ENCODE peak calls at places on chromosomes 1 and 21, in seven cellular contexts. I is HCT116, U is GM23248, B is HepG2, N is MM.1S, E is fibroblast of lung, T is IMR-90. R is an unnamed sample.

GRCh38 chr1:14415396-14415795 is 183.1 kb upstream of the KAZN start:
- DNase-seq in I (no peak), U (no peak), B (no peak), N (peak; percentile 18), E (no peak), T (no peak), R (peak; percentile 62)

GRCh38 chr1:158203693-158204457 is 23.2 kb downstream of the CD1D start:
- DNase-seq in I (peak; percentile 69), U (peak; percentile 75), B (peak; percentile 49), N (peak; percentile 54), E (peak; percentile 78), T (peak; percentile 76), R (peak; percentile 81)

GRCh38 chr1:161020573-161021167 is at the start of gene F11R:
- DNase-seq in I (no peak), U (peak; percentile 45), B (peak; percentile 62), N (peak; percentile 71), E (no peak), T (no peak), R (no peak)

GRCh38 chr1:47752560-47752959 is 244.6 kb downstream of the TRABD2B start:
- DNase-seq in I (no peak), U (no peak), B (no peak), N (no peak), E (no peak), T (no peak), R (no peak)

GRCh38 chr1:15543589-15544568 is 17.2 kb downstream of the DNAJC16 start:
- DNase-seq in I (no peak), U (peak; percentile 81), B (no peak), N (no peak), E (peak; percentile 8), T (peak; percentile 67), R (no peak)

GRCh38 chr1:52786148-52786547 is 56.4 kb upstream of the ZYG11A start:
- DNase-seq in I (no peak), U (no peak), B (no peak), N (no peak), E (no peak), T (no peak), R (no peak)

GRCh38 chr1:211537253-211537652 is 41.7 kb downstream of the SLC30A1 start:
- DNase-seq in I (no peak), U (peak; percentile 38), B (no peak), N (no peak), E (no peak), T (peak; percentile 35), R (no peak)

GRCh38 chr1:234437423-234438171 is 41.4 kb downstream of the TARBP1 start:
- DNase-seq in I (no peak), U (peak; percentile 36), B (peak; percentile 9), N (no peak), E (no peak), T (no peak), R (no peak)

GRCh38 chr1:65844990-65845757 is 52.5 kb downstream of the PDE4B start:
- DNase-seq in I (no peak), U (no peak), B (no peak), N (no peak), E (peak; percentile 74), T (no peak), R (no peak)

GRCh38 chr1:100928128-100928527 is 32.2 kb downstream of the SLC30A7 start:
- DNase-seq in I (no peak), U (no peak), B (no peak), N (no peak), E (no peak), T (no peak), R (no peak)

GRCh38 chr1:33918368-33918767 is 54.5 kb downstream of the HMGB4 start:
- DNase-seq in I (no peak), U (peak; percentile 78), B (no peak), N (no peak), E (peak; percentile 44), T (peak; percentile 27), R (no peak)

GRCh38 chr1:33088119-33088906 is 7.4 kb downstream of the AZIN2 start:
- DNase-seq in I (no peak), U (peak; percentile 24), B (no peak), N (peak; percentile 15), E (no peak), T (peak; percentile 34), R (no peak)

GRCh38 chr1:221149111-221149510 is 269.9 kb downstream of the HLX start:
- DNase-seq in I (no peak), U (peak; percentile 80), B (no peak), N (no peak), E (peak; percentile 63), T (peak; percentile 45), R (no peak)

GRCh38 chr21:17612023-17612564 is 607 bp downstream of the BTG3 start:
- DNase-seq in I (no peak), U (peak; percentile 69), B (no peak), N (peak; percentile 33), E (peak; percentile 40), T (peak; percentile 59), R (no peak)

GRCh38 chr1:156513189-156513588 is 12.6 kb upstream of the MEF2D start:
- DNase-seq in I (no peak), U (peak; percentile 23), B (no peak), N (no peak), E (peak; percentile 72), T (peak; percentile 53), R (no peak)

GRCh38 chr1:220307528-220308100 is 35.4 kb upstream of the RAB3GAP2 start:
- DNase-seq in I (no peak), U (peak; percentile 5), B (no peak), N (no peak), E (no peak), T (no peak), R (no peak)

GRCh38 chr21:45989355-45990048 is 7.9 kb downstream of the COL6A1 start:
- DNase-seq in I (no peak), U (no peak), B (no peak), N (no peak), E (no peak), T (no peak), R (no peak)

GRCh38 chr1:29671446-29671845 is 435.1 kb downstream of the PTPRU start:
- DNase-seq in I (no peak), U (no peak), B (no peak), N (no peak), E (no peak), T (no peak), R (no peak)

GRCh38 chr1:38005195-38006007 is at the start of gene FHL3:
- DNase-seq in I (no peak), U (peak; percentile 73), B (peak; percentile 51), N (no peak), E (peak; percentile 38), T (peak; percentile 33), R (peak; percentile 64)

GRCh38 chr1:9690440-9691107 is 39.0 kb downstream of the PIK3CD start:
- DNase-seq in I (no peak), U (no peak), B (no peak), N (no peak), E (no peak), T (no peak), R (no peak)
- H3K4me2 ChIP-seq in I (peak overlapping the region; percentile 94), U (peak overlapping the region; percentile 45), B (peak overlapping the region; percentile 76), N (no peak overlapping the region), E (peak overlapping the region; percentile 85), T (peak overlapping the region; percentile 79), R (no peak overlapping the region)

GRCh38 chr1:97925161-97925560 is 4.3 kb upstream of the DPYD start:
- DNase-seq in I (no peak), U (no peak), B (no peak), N (no peak), E (no peak), T (no peak), R (no peak)
- H2AFZ ChIP-seq in I (no peak overlapping the region), U (no peak overlapping the region), B (no peak overlapping the region), N (no peak overlapping the region), E (no peak overlapping the region), T (no peak overlapping the region), R (no peak overlapping the region)

GRCh38 chr1:206472886-206473285 is 2.6 kb downstream of the IKBKE start:
- DNase-seq in I (no peak), U (no peak), B (no peak), N (no peak), E (no peak), T (no peak), R (no peak)

GRCh38 chr1:206471415-206471801 is 1.1 kb downstream of the IKBKE start:
- DNase-seq in I (no peak), U (no peak), B (no peak), N (no peak), E (no peak), T (no peak), R (no peak)

GRCh38 chr1:206470692-206471414 is 577 bp downstream of the IKBKE start:
- DNase-seq in I (no peak), U (peak; percentile 90), B (peak; percentile 68), N (peak; percentile 69), E (peak; percentile 61), T (peak; percentile 90), R (peak; percentile 80)

GRCh38 chr1:206472454-206472853 is 2.2 kb downstream of the IKBKE start:
- DNase-seq in I (no peak), U (peak; percentile 68), B (peak; percentile 31), N (no peak), E (peak; percentile 75), T (peak; percentile 93), R (peak; percentile 69)

GRCh38 chr1:206471993-206472392 is 1.7 kb downstream of the IKBKE start:
- DNase-seq in I (no peak), U (no peak), B (no peak), N (no peak), E (no peak), T (no peak), R (no peak)
- H3K4me3 ChIP-seq in I (no peak overlapping the region), U (peak overlapping the region; percentile 37), B (no peak overlapping the region), N (no peak overlapping the region), E (no peak overlapping the region), T (no peak overlapping the region), R (peak overlapping the region; percentile 78)

GRCh38 chr1:40627987-40628902 is 37.2 kb downstream of the RIMS3 start:
- DNase-seq in I (no peak), U (no peak), B (no peak), N (no peak), E (no peak), T (no peak), R (no peak)

GRCh38 chr1:40630488-40631223 is 34.8 kb downstream of the RIMS3 start:
- DNase-seq in I (peak; percentile 31), U (peak; percentile 64), B (peak; percentile 41), N (peak; percentile 55), E (peak; percentile 16), T (peak; percentile 19), R (peak; percentile 30)

GRCh38 chr1:40625476-40626382 is 39.8 kb downstream of the RIMS3 start:
- DNase-seq in I (no peak), U (peak; percentile 63), B (no peak), N (no peak), E (no peak), T (peak; percentile 21), R (no peak)

GRCh38 chr1:40626383-40626770 is 39.1 kb downstream of the RIMS3 start:
- DNase-seq in I (no peak), U (no peak), B (no peak), N (no peak), E (no peak), T (no peak), R (no peak)

DNA sequence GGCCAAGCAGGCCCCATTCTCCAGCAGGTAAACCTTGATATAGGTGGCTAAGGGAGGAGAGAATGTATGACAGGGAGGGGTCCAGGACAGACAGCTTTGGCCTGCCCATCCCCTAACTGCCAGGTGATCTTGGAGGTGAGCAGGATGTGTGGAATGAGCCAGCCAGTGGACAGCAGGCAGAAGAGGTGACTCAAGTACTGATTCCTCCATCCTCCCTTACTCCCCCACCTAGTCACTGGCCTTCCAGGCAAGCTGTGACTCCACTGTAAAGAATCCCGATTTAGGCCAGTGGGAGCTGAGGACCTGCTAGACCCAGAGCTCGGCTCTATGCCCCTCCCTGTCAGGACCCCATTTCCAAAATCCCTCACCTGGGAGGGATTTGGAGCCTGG is 36.6 kb downstream of the RIMS3 start:
- DNase-seq in I (no peak), U (no peak), B (no peak), N (no peak), E (no peak), T (no peak), R (no peak)
- H3K4me2 ChIP-seq in I (no peak overlapping the region), U (no peak overlapping the region), B (no peak overlapping the region), N (no peak overlapping the region), E (no peak overlapping the region), T (no peak overlapping the region), R (no peak overlapping the region)

GRCh38 chr1:118249641-118250040 is 64.6 kb upstream of the SPAG17 start:
- DNase-seq in I (no peak), U (no peak), B (no peak), N (no peak), E (no peak), T (no peak), R (no peak)
- H2AFZ ChIP-seq in I (no peak overlapping the region), U (no peak overlapping the region), B (no peak overlapping the region), N (no peak overlapping the region), E (no peak overlapping the region), T (no peak overlapping the region), R (no peak overlapping the region)